ENCODE peak calls at places on chromosome 4, in seven cellular contexts. P is body of pancreas, N is colonic mucosa, B is adrenal gland, L is AG09309, X is astrocyte, Y is RWPE2. C is an unnamed sample.
A peak's percentile ranks its signal among the peaks of the same experiment; 100 is the strongest.

GRCh38 chr4:185040523-185040922 is 22.2 kb downstream of the HELT start:
- DNase-seq in P (no peak), N (no peak), B (no peak), L (no peak), X (no peak), Y (no peak), C (no peak)

GRCh38 chr4:84966382-84967291 is at the start of gene WDFY3:
- DNase-seq in P (peak; percentile 81), N (peak; percentile 86), B (peak; percentile 86), L (peak; percentile 69), X (peak; percentile 80), Y (peak; percentile 87), C (peak; percentile 67)

GRCh38 chr4:89247951-89248350 is 59.6 kb downstream of the GPRIN3 start:
- DNase-seq in P (peak; percentile 61), N (no peak), B (no peak), L (no peak), X (no peak), Y (no peak), C (no peak)

GRCh38 chr4:52883707-52884669 is 21.9 kb downstream of the RASL11B start:
- DNase-seq in P (no peak), N (no peak), B (no peak), L (no peak), X (no peak), Y (no peak), C (no peak)

GRCh38 chr4:5647351-5647750 is 61.0 kb downstream of the EVC2 start:
- DNase-seq in P (no peak), N (no peak), B (no peak), L (no peak), X (no peak), Y (no peak), C (no peak)

GRCh38 chr4:25936696-25937095 is 22.7 kb downstream of the SMIM20 start:
- DNase-seq in P (no peak), N (no peak), B (no peak), L (no peak), X (no peak), Y (no peak), C (no peak)

GRCh38 chr4:181006509-181007290 is 1236.5 kb upstream of the TENM3 start:
- DNase-seq in P (no peak), N (no peak), B (no peak), L (no peak), X (no peak), Y (no peak), C (no peak)

GRCh38 chr4:45662996-45663395 is 460.9 kb downstream of the GABRG1 start:
- DNase-seq in P (peak; percentile 50), N (no peak), B (peak; percentile 23), L (no peak), X (peak; percentile 74), Y (peak; percentile 58), C (no peak)

GRCh38 chr4:89752932-89753598 is 83.9 kb downstream of the SNCA start:
- DNase-seq in P (no peak), N (no peak), B (peak; percentile 49), L (peak; percentile 64), X (peak; percentile 78), Y (no peak), C (no peak)

GRCh38 chr4:167239627-167240026 is 5.3 kb upstream of the SPOCK3 start:
- DNase-seq in P (no peak), N (no peak), B (no peak), L (no peak), X (no peak), Y (no peak), C (no peak)

GRCh38 chr4:14520171-14520570 is 482.1 kb upstream of the CPEB2 start:
- DNase-seq in P (no peak), N (no peak), B (no peak), L (no peak), X (no peak), Y (no peak), C (no peak)

GRCh38 chr4:182126096-182126495 is 117.1 kb upstream of the TENM3 start:
- DNase-seq in P (no peak), N (no peak), B (no peak), L (no peak), X (peak; percentile 53), Y (no peak), C (no peak)

GRCh38 chr4:66855956-66856355 is 689.3 kb downstream of the CENPC start:
- DNase-seq in P (no peak), N (no peak), B (no peak), L (no peak), X (peak; percentile 29), Y (no peak), C (no peak)

GRCh38 chr4:80173387-80173786 is 23.9 kb upstream of the PRDM8 start:
- DNase-seq in P (no peak), N (no peak), B (no peak), L (peak; percentile 70), X (peak; percentile 84), Y (no peak), C (no peak)

GRCh38 chr4:153771058-153771457 is 11.2 kb upstream of the RNF175 start:
- DNase-seq in P (no peak), N (no peak), B (no peak), L (no peak), X (no peak), Y (no peak), C (no peak)

GRCh38 chr4:153777421-153777820 is 11.5 kb downstream of the SFRP2 start:
- DNase-seq in P (no peak), N (no peak), B (no peak), L (no peak), X (no peak), Y (no peak), C (no peak)

GRCh38 chr4:153776601-153777000 is 12.3 kb downstream of the SFRP2 start:
- DNase-seq in P (no peak), N (no peak), B (no peak), L (no peak), X (no peak), Y (no peak), C (no peak)

GRCh38 chr4:153778383-153778782 is 10.5 kb downstream of the SFRP2 start:
- DNase-seq in P (no peak), N (no peak), B (no peak), L (no peak), X (no peak), Y (no peak), C (no peak)

GRCh38 chr4:153773236-153773690 is 13.4 kb upstream of the RNF175 start:
- DNase-seq in P (no peak), N (no peak), B (no peak), L (no peak), X (no peak), Y (no peak), C (no peak)
- TF ChIP-seq CTCF in P (no peak), N (no peak), B (no peak), L (peak; percentile 30), X (no peak), Y (peak; percentile 19), C (no peak)

DNA sequence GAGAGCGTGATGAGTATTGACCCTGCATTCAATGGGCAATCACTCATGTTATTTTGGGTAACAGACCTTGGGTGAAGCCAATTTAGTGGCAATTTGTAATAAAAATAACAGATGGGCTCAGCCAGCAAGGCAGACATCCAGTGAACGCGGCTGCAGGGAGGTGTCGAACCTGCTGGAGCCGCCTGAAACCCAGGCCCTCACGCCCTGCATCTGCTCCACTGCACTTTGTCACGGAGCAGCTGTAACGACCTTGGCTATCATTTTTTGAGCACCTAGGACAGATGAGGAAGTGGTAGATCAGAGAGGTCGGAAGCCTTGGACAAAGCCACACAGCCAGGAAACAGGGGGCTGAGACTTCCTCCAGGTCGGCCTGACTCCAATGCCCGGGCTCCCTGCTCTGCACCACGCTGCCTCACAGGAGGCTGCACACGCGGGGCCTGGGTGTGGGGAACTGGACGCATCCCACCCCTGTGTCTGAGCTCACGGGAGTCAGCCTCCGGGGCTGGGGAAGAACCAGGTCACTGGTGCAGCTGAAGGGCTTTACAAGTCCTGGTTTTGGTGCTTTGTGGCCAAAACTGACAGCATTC is 19.4 kb downstream of the HMX1 start:
- DNase-seq in P (no peak), N (no peak), B (no peak), L (no peak), X (no peak), Y (no peak), C (no peak)
- TF ChIP-seq CTCF in P (no peak), N (no peak), B (no peak), L (no peak), X (no peak), Y (no peak), C (no peak)

DNA sequence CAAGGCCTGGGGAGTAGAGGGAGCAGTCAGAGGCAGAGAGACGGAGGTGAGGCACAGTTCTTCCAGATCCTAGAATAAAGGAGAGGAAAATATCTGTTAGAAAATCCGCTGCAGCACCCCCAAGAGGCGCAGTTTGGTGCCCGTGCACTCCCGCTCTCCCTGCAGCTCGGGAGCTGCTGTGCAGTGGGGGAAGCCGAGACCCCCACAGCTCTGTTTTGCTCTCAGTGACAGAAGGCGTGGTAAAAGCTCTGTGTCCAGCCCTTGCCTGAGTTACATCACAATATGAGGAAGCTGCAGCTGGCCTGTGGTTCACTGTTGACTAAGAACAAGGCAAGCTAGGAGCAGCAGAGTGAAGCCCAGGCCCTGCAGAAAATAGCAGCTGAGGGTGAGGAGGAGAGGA is 88.5 kb upstream of the ADRA2C start:
- DNase-seq in P (no peak), N (no peak), B (no peak), L (no peak), X (no peak), Y (no peak), C (no peak)
- TF ChIP-seq CTCF in P (no peak), N (no peak), B (no peak), L (no peak), X (no peak), Y (no peak), C (no peak)

GRCh38 chr4:54687887-54688841 is 30.4 kb downstream of the KIT start:
- DNase-seq in P (no peak), N (no peak), B (no peak), L (peak; percentile 7), X (peak; percentile 6), Y (no peak), C (no peak)

GRCh38 chr4:54678826-54679225 is 21.1 kb downstream of the KIT start:
- DNase-seq in P (no peak), N (no peak), B (no peak), L (no peak), X (no peak), Y (no peak), C (no peak)

GRCh38 chr4:54685810-54686209 is 28.1 kb downstream of the KIT start:
- DNase-seq in P (no peak), N (no peak), B (no peak), L (no peak), X (no peak), Y (no peak), C (no peak)

GRCh38 chr4:54677853-54678650 is 20.3 kb downstream of the KIT start:
- DNase-seq in P (no peak), N (no peak), B (no peak), L (no peak), X (no peak), Y (no peak), C (no peak)

DNA sequence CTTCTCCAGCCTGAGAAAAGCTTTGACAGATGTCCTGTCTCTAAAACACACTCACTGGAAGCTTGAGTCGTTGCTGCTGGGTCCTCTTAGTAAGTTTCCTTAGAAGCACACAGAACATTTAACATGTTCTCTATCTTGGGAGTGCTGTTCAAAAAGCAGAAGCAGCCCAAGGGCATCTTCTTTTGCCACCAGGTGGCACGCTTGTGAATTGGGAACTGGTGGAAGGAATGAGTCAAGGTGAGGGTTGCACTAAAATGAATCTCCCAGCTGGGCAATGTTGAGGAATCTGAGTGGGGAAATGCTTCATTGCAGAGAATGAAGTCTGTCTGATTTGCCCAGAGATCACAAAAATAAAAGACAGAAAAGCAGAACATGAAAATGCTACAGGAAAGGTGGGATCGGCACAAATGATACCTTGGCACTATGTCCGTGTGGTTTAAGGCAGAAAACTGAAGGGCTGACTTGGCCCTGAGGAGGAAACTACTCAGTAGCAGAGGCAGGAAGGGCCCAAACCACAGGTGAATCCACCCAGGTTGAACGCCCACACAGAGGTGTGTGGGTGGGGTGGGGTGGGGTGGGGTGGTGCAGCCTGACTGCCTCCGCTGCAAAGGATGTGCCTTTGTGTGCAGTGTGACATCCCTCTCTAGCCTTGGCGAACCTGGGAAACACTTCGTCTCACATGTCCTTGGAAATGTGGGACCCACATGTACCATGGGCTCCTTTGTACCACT is 26.0 kb downstream of the KIT start:
- DNase-seq in P (no peak), N (no peak), B (no peak), L (no peak), X (no peak), Y (no peak), C (peak; percentile 26)
- TF ChIP-seq CTCF in P (no peak), N (peak; percentile 15), B (peak; percentile 27), L (peak; percentile 59), X (no peak), Y (peak; percentile 55), C (peak; percentile 28)

C was measured in endothelial cell.